ENCODE peak calls at places on chromosomes 12 and 14, in six cellular contexts. F is heart left ventricle, O is foreskin fibroblast, I is smooth muscle cell of the brain vasculature, N is upper lobe of right lung, D is choroid plexus epithelial cell. U is an unnamed sample.

GRCh38 chr12:58104443-58104842 is 163.1 kb downstream of the ATP23 start:
- DNase-seq in F (no peak), I (no peak), D (no peak), N (no peak), O (no peak), U (no peak)

GRCh38 chr14:95318870-95319311 is 817 bp downstream of the CLMN start:
- DNase-seq in I (no peak), N (no peak), F (no peak), D (no peak), O (no peak), U (no peak)

GRCh38 chr12:21296751-21297406 is 37.8 kb downstream of the SLCO1A2 start:
- DNase-seq in O (no peak), D (peak), I (no peak), F (no peak), N (no peak), U (no peak)

GRCh38 chr14:70642313-70643235 is 858 bp downstream of the TTC9 start:
- DNase-seq in I (no peak), D (no peak), F (no peak), O (no peak), N (peak), U (no peak)

GRCh38 chr12:2648406-2648805 is 146.4 kb upstream of the FKBP4 start:
- DNase-seq in O (no peak), D (no peak), F (no peak), I (no peak), N (peak), U (no peak)

GRCh38 chr14:100192250-100192671 is 32.8 kb upstream of the DEGS2 start:
- DNase-seq in F (peak), D (no peak), N (peak), O (no peak), I (no peak), U (no peak)

GRCh38 chr12:3035815-3036702 is 41.1 kb upstream of the TSPAN9 start:
- DNase-seq in I (no peak), F (peak), N (no peak), O (no peak), D (peak), U (no peak)

GRCh38 chr12:120532701-120533238 is 1.4 kb upstream of the RNF10 start:
- DNase-seq in D (no peak), F (no peak), O (no peak), N (no peak), I (no peak), U (no peak)

GRCh38 chr12:43835656-43836454 is at the start of gene TMEM117:
- DNase-seq in O (peak), N (peak), I (no peak), D (peak), F (peak), U (no peak)

GRCh38 chr14:92655372-92655771 is 93.1 kb downstream of the LGMN start:
- DNase-seq in D (no peak), I (no peak), F (no peak), O (no peak), N (no peak), U (no peak)

GRCh38 chr12:3987571-3987970 is 114.4 kb upstream of the PARP11 start:
- DNase-seq in N (no peak), I (no peak), F (no peak), D (no peak), O (no peak), U (no peak)

GRCh38 chr12:11765817-11766794 is 116.6 kb downstream of the ETV6 start:
- DNase-seq in F (peak), D (peak), N (no peak), I (no peak), O (peak), U (peak)